ENCODE peak calls at places on chromosome 10, in six cellular contexts. Q, F, Z, A, H and I are unnamed samples.

GRCh38 chr10:44986670-44987069 is 8.1 kb upstream of the DEPP1 start:
- DNase-seq in Q (no peak), F (no peak), Z (no peak), A (no peak), H (no peak), I (no peak)

GRCh38 chr10:20391629-20392028 is 505.5 kb downstream of the NEBL start:
- DNase-seq in Q (no peak), F (no peak), Z (no peak), A (no peak), H (no peak), I (no peak)

GRCh38 chr10:28676968-28677888 is at the start of gene BAMBI:
- DNase-seq in Q (peak; percentile 68), F (peak; percentile 55), Z (peak; percentile 95), A (peak; percentile 84), H (peak; percentile 93), I (peak; percentile 96)

GRCh38 chr10:7755103-7755502 is 32.7 kb downstream of the KIN start:
- DNase-seq in Q (no peak), F (no peak), Z (no peak), A (no peak), H (no peak), I (no peak)

GRCh38 chr10:118958984-118959916 is 70.3 kb upstream of the NANOS1 start:
- DNase-seq in Q (no peak), F (peak; percentile 32), Z (peak; percentile 84), A (peak; percentile 46), H (peak; percentile 49), I (no peak)

GRCh38 chr10:101694674-101695403 is at the start of gene FBXW4:
- DNase-seq in Q (peak; percentile 46), F (no peak), Z (peak; percentile 75), A (no peak), H (peak; percentile 56), I (peak; percentile 88)

GRCh38 chr10:132712291-132712690 is 73.7 kb downstream of the NKX6-2 start:
- DNase-seq in Q (no peak), F (no peak), Z (peak; percentile 19), A (no peak), H (no peak), I (no peak)

GRCh38 chr10:73119457-73119856 is 9.2 kb downstream of the NUDT13 start:
- DNase-seq in Q (no peak), F (no peak), Z (no peak), A (no peak), H (no peak), I (no peak)

GRCh38 chr10:94281654-94282053 is 81.1 kb downstream of the NOC3L start:
- DNase-seq in Q (no peak), F (no peak), Z (no peak), A (no peak), H (no peak), I (no peak)